ENCODE peak calls at places on chromosomes 11 and 22, in four cellular contexts. D, H, L and Z are unnamed samples.
A peak's percentile ranks its signal among the peaks of the same experiment; 100 is the strongest.

GRCh38 chr11:118998822-118999221 is 884 bp downstream of the CENATAC start:
- DNase-seq in D (no peak), H (no peak), L (no peak), Z (no peak)

GRCh38 chr11:18321622-18321990 is 334 bp downstream of the HPS5 start:
- DNase-seq in D (no peak), H (no peak), L (no peak), Z (no peak)

GRCh38 chr11:111575748-111576147 is 26.5 kb upstream of the SIK2 start:
- DNase-seq in D (no peak), H (no peak), L (no peak), Z (no peak)

GRCh38 chr11:7691759-7692334 is 14.4 kb downstream of the OVCH2 start:
- DNase-seq in D (no peak), H (no peak), L (no peak), Z (no peak)

GRCh38 chr11:35662061-35662648 is 420 bp upstream of the TRIM44 start:
- DNase-seq in D (peak; percentile 62), H (no peak), L (peak; percentile 3), Z (no peak)

GRCh38 chr22:46390652-46391301 is 55.3 kb downstream of the TRMU start:
- DNase-seq in D (no peak), H (peak; percentile 76), L (no peak), Z (no peak)

GRCh38 chr11:128523616-128524015 is 63.7 kb downstream of the ETS1 start:
- DNase-seq in D (no peak), H (no peak), L (no peak), Z (no peak)

GRCh38 chr11:66720223-66720898 is 8.7 kb downstream of the SPTBN2 start:
- DNase-seq in D (no peak), H (no peak), L (no peak), Z (no peak)

GRCh38 chr11:75233688-75234295 is 6.8 kb upstream of the TPBGL start:
- DNase-seq in D (peak; percentile 41), H (no peak), L (no peak), Z (no peak)

GRCh38 chr11:131693756-131694155 is 323.3 kb downstream of the NTM start:
- DNase-seq in D (no peak), H (no peak), L (no peak), Z (no peak)

GRCh38 chr22:38212442-38212841 is 10.6 kb downstream of the MAFF start:
- DNase-seq in D (no peak), H (no peak), L (no peak), Z (no peak)

GRCh38 chr22:23112472-23113012 is 29.2 kb downstream of the RSPH14 start:
- DNase-seq in D (no peak), H (no peak), L (no peak), Z (no peak)

GRCh38 chr22:23109441-23109978 is 32.3 kb downstream of the RSPH14 start:
- DNase-seq in D (no peak), H (no peak), L (no peak), Z (no peak)

GRCh38 chr22:23110190-23110921 is 31.4 kb downstream of the RSPH14 start:
- DNase-seq in D (no peak), H (no peak), L (no peak), Z (no peak)

GRCh38 chr22:23109079-23109347 is 32.8 kb downstream of the RSPH14 start:
- DNase-seq in D (no peak), H (no peak), L (no peak), Z (no peak)

DNA sequence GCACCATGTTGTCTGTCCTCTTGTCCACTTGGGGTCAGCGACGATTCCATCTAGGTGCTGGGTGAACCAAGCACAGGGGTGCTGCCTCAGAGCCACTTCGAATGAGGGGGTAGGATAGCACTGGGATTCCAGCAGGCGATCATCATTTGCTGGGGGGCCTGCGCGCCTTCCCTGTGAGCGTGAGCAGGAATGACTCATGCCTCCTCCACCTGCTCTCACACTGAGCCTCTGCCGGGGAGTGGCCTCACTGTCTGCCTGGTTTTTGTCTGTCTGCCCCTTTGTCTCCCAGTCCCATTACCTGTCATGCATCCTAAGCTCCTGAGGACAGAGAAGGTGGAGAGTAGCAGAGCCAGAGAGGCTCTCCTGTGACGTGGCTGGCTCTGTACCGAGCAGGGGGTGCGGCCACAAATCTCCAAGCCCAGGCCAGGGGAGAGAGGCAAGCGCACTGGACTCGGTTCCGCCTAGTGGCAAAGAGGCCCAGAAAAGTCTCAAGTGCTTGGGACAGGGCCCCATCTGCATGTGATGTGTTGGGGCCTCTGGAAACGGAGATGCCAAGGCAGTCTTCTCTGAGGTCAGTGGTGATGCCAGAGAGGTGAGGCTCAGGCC is 30.8 kb downstream of the RSPH14 start:
- DNase-seq in D (no peak), H (no peak), L (no peak), Z (no peak)
- H3K27ac ChIP-seq in D (no peak overlapping the region), H (no peak overlapping the region), L (no peak overlapping the region), Z (peak overlapping the region; percentile 100)

DNA sequence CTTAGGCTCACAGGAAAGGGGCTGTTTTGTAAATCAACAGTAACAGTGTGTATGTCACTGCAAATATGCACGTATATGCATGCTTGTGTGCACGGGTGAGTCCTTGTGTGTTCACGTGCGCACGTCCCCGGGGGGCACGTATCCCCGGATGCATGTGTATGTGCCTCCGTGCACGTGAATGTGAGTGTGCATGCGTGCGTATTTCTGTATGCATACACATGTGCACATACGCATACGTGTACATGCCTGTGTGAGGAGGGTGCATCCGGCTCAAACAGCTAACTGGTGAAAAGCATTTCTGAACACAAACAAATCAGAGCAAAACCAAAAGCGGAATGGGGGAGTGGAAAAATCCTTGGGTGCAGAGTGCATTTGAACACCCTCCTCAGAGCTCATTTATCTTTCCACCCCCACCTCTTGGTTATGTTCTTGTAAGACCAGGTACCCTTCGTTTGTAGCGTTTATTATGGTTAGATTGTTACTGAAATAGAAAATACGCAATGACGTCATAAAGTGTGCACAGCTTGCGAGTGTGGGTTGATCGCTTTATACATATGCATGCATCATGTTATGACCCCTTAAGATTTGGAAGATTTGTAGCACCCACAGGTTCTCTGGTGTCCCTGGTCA is 7.0 kb downstream of the ARSA start:
- DNase-seq in D (peak; percentile 56), H (no peak), L (peak; percentile 66), Z (no peak)
- H3K27ac ChIP-seq in D (peak overlapping the region; percentile 71), H (peak overlapping the region; percentile 33), L (peak overlapping the region; percentile 90), Z (peak overlapping the region; percentile 61)

GRCh38 chr11:130451261-130452019 is 3.0 kb downstream of the ADAMTS15 start:
- DNase-seq in D (no peak), H (peak; percentile 84), L (no peak), Z (no peak)

GRCh38 chr11:130449996-130450419 is 1.6 kb downstream of the ADAMTS15 start:
- DNase-seq in D (no peak), H (peak; percentile 94), L (no peak), Z (no peak)

GRCh38 chr11:130448416-130449068 is at the start of gene ADAMTS15:
- DNase-seq in D (peak; percentile 91), H (peak; percentile 96), L (no peak), Z (no peak)

GRCh38 chr11:130449246-130449990 is 973 bp downstream of the ADAMTS15 start:
- DNase-seq in D (no peak), H (no peak), L (no peak), Z (no peak)

GRCh38 chr11:130448039-130448415 is 418 bp upstream of the ADAMTS15 start:
- DNase-seq in D (no peak), H (no peak), L (no peak), Z (no peak)
- H3K27ac ChIP-seq in D (no peak overlapping the region), H (peak overlapping the region; percentile 86), L (no peak overlapping the region), Z (no peak overlapping the region)

GRCh38 chr11:93843906-93844305 is 6.5 kb downstream of the VSTM5 start:
- DNase-seq in D (no peak), H (no peak), L (no peak), Z (no peak)
- H3K27ac ChIP-seq in D (no peak overlapping the region), H (no peak overlapping the region), L (no peak overlapping the region), Z (no peak overlapping the region)

DNA sequence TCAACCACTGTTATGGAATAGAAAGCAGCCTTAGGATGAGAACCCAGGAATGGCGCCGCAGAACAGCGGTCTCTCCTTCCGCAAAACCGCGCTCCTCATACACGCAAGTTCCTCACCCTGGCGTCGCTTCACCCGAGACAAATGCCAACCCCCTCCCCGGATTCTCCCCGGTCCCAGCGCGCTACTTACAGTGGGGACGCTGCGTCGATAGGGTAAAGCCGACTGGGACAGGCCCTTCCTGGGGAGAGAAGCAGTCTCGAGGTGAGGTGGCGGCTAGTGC is 287 bp downstream of the RPS13 start:
- DNase-seq in D (no peak), H (no peak), L (no peak), Z (no peak)
- H3K27ac ChIP-seq in D (peak overlapping the region; percentile 63), H (peak overlapping the region; percentile 92), L (peak overlapping the region; percentile 92), Z (peak overlapping the region; percentile 92)

DNA sequence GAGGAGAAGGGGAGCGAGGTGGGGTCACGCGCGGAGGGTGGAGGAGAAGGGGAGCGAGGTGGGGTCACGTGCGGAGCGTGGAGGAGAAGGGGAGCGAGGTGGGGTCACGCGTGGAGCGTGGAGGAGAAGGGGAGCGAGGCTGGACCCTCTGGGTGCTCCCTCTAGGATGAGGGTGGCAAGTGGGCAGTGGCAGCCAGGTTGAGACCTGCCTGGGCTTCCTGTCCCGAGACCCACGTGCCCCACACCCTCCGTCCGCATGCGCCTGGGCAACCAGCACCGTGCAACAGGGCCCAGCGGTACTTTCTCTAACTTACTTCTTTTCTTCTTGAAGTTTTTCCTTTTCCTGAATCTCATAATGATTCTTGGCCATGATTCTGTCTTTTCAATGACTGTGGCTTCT is 11.1 kb downstream of the MRPL21 start:
- DNase-seq in D (no peak), H (no peak), L (no peak), Z (no peak)
- H3K27ac ChIP-seq in D (no peak overlapping the region), H (no peak overlapping the region), L (no peak overlapping the region), Z (no peak overlapping the region)

DNA sequence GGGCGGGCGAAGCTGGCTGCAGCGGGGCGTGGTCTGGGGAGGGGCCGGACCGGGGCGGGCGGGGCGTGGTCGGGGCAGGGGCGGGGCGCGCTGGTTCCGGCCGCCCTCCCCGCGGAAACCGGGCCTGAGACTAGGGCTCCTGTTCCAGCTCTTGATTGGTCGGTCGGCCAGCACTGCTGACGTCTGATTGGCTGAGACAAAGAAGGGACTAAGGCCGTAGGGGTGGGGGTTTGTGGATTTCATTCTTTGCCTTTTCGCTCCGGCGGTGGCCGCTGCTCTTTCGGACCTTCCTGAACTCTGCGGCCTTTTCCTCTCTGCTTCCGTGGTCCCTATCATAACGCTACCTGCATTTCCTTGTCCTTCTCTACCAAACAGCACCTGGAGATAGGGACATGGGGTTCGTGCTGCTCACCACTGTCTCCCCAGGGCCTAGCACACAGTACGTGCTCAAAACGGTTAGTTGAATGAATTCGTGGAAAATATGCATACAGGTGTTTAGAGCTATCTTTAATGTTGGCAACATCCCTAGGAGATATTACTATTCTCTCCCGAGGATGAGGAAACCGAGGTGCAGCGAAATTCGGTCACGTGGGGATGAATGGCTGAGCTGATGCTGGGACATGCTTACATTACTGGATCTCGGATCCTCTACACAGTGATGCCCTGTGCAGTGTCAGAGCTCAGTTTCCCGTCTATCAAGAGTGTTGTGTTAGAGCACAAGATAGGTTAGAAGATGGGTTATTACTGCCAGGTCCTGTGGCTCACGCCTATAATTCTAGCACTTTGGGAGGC is 62.8 kb downstream of the NFAM1 start:
- DNase-seq in D (peak; percentile 89), H (peak; percentile 95), L (peak; percentile 72), Z (peak; percentile 91)
- H3K27ac ChIP-seq in D (no peak overlapping the region), H (peak overlapping the region; percentile 14), L (no peak overlapping the region), Z (peak overlapping the region; percentile 38)